ENCODE peak calls at places on chromosome 21, in ten cellular contexts. F is HCT116, A is esophagus muscularis mucosa, P is prostate gland, C is stomach, D is suprapubic skin, H is HepG2, Q is sigmoid colon, T is breast epithelium, V is SK-N-SH. U is an unnamed sample.

GRCh38 chr21:15754640-15755039 is 24.9 kb downstream of the USP25 start:
- DNase-seq in Q (no peak), D (no peak), H (peak; percentile 73), C (no peak), P (no peak), A (no peak), T (no peak), F (no peak), V (no peak), U (no peak)

GRCh38 chr21:15741510-15741909 is 11.7 kb downstream of the USP25 start:
- DNase-seq in H (no peak), F (no peak), Q (no peak), A (no peak), P (no peak), V (no peak), D (no peak), T (no peak), C (no peak), U (no peak)

GRCh38 chr21:34008618-34009017 is 64.8 kb upstream of the MRPS6 start:
- DNase-seq in H (no peak), D (no peak), T (no peak), Q (no peak), F (no peak), P (no peak), V (no peak), A (no peak), C (no peak), U (no peak)

GRCh38 chr21:16305686-16306085 is 575.9 kb downstream of the USP25 start:
- DNase-seq in Q (no peak), H (no peak), D (no peak), C (no peak), F (no peak), A (no peak), V (no peak), P (no peak), T (no peak), U (no peak)

GRCh38 chr21:31557421-31557955 is 102.0 kb upstream of the SOD1 start:
- DNase-seq in A (no peak), C (peak; percentile 26), H (no peak), V (peak; percentile 70), Q (no peak), P (no peak), F (no peak), D (no peak), T (no peak), U (no peak)

GRCh38 chr21:45004481-45005263 is 64.8 kb downstream of the SLX9 start:
- DNase-seq in F (no peak), H (no peak), T (peak; percentile 75), C (no peak), A (no peak), Q (no peak), D (peak; percentile 57), P (no peak), V (no peak), U (no peak)

GRCh38 chr21:33268736-33269441 is 2.7 kb downstream of the IL10RB start:
- DNase-seq in A (no peak), H (peak; percentile 29), V (no peak), T (peak; percentile 88), F (peak; percentile 90), P (peak; percentile 93), C (peak; percentile 99), Q (no peak), D (peak; percentile 77), U (no peak)

GRCh38 chr21:14942801-14943490 is 121.9 kb downstream of the NRIP1 start:
- DNase-seq in C (no peak), Q (no peak), P (no peak), A (no peak), F (no peak), D (no peak), H (peak; percentile 91), T (no peak), V (no peak), U (no peak)

GRCh38 chr21:35563885-35564451 is 496.4 kb downstream of the SETD4 start:
- DNase-seq in P (no peak), V (no peak), T (no peak), H (no peak), A (no peak), Q (peak; percentile 74), C (no peak), F (no peak), D (no peak), U (peak; percentile 28)

GRCh38 chr21:36727886-36728285 is 29.0 kb downstream of the SIM2 start:
- DNase-seq in V (no peak), A (no peak), F (no peak), P (no peak), C (peak; percentile 21), T (no peak), H (no peak), Q (peak; percentile 19), D (no peak), U (peak; percentile 10)
- TF ChIP-seq CTCF in V (no peak), A (no peak), F (no peak), P (no peak), C (no peak), T (no peak), H (no peak), Q (no peak), D (no peak), U (no peak)

GRCh38 chr21:38679531-38679930 is 126.2 kb upstream of the ETS2 start:
- DNase-seq in A (no peak), H (no peak), T (no peak), Q (no peak), D (no peak), C (no peak), V (no peak), P (no peak), F (no peak), U (no peak)
- TF ChIP-seq POLR2AphosphoS5 in A (no peak), H (no peak), T (no peak), Q (no peak), D (no peak), C (no peak), V (no peak), P (no peak), F (no peak), U (no peak)

GRCh38 chr21:28818663-28819278 is 173.9 kb downstream of the LTN1 start:
- DNase-seq in Q (no peak), F (no peak), P (no peak), C (no peak), T (no peak), A (no peak), V (no peak), D (no peak), H (no peak), U (no peak)
- H3K4me3 ChIP-seq in Q (no peak overlapping the region), F (no peak overlapping the region), P (no peak overlapping the region), C (no peak overlapping the region), T (no peak overlapping the region), A (no peak overlapping the region), V (no peak overlapping the region), D (no peak overlapping the region), H (no peak overlapping the region), U (no peak overlapping the region)

GRCh38 chr21:42012344-42012743 is 2.2 kb upstream of the ZBTB21 start:
- DNase-seq in F (no peak), V (no peak), D (no peak), T (peak; percentile 26), P (no peak), A (no peak), C (no peak), Q (no peak), H (no peak), U (no peak)

GRCh38 chr21:42009018-42009830 is 936 bp downstream of the ZBTB21 start:
- DNase-seq in T (peak; percentile 48), H (peak; percentile 62), P (peak; percentile 27), A (peak; percentile 92), Q (peak; percentile 81), V (peak; percentile 69), D (peak; percentile 80), F (no peak), C (peak; percentile 52), U (peak; percentile 54)

GRCh38 chr21:42009831-42010506 is at the start of gene ZBTB21:
- DNase-seq in P (peak; percentile 98), D (peak; percentile 99), Q (peak; percentile 99), H (peak; percentile 96), C (peak; percentile 99), V (peak; percentile 96), F (peak; percentile 95), A (peak; percentile 99), T (peak; percentile 98), U (peak; percentile 98)

GRCh38 chr21:42012763-42013329 is 2.7 kb upstream of the ZBTB21 start:
- DNase-seq in A (no peak), F (no peak), P (no peak), H (no peak), T (no peak), C (no peak), Q (no peak), V (no peak), D (no peak), U (no peak)

GRCh38 chr21:42010507-42011493 is 640 bp upstream of the ZBTB21 start:
- DNase-seq in Q (no peak), A (peak; percentile 89), H (peak; percentile 20), T (peak; percentile 17), D (peak; percentile 82), F (no peak), P (peak; percentile 43), C (no peak), V (peak; percentile 73), U (peak; percentile 37)
- TF ChIP-seq CTCF in Q (no peak), A (peak; percentile 23), H (peak; percentile 37), T (no peak), D (no peak), F (no peak), P (no peak), C (no peak), V (no peak), U (peak; percentile 63)

GRCh38 chr21:41573902-41574690 is 66.1 kb upstream of the TMPRSS2 start:
- DNase-seq in C (no peak), T (no peak), Q (no peak), V (no peak), F (no peak), H (no peak), D (no peak), P (no peak), A (no peak), U (no peak)
- TF ChIP-seq POLR2AphosphoS5 in C (no peak), T (no peak), Q (no peak), V (no peak), F (no peak), H (no peak), D (no peak), P (no peak), A (no peak), U (no peak)

DNA sequence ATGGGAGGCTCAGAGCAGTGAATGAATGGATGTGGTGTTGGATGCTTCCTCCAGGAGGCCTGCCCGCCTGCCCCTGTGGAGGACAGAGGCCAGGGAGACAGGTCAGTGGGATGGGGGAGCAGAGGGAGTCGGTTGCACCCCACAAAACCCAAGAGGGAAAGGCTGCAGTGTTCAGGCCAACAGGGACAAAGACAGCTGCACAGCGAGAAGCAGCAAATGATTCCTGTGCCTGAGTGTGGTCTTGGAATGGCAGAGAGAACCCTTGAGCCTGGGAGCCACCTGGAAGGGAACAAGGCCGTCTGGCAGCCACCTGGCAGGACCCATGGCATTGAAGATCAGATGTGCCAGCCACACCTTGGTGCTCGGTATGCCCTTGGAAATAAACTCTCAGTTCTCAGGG is 8.1 kb downstream of the TFF3 start:
- DNase-seq in Q (peak; percentile 54), D (no peak), P (no peak), C (peak; percentile 23), H (no peak), F (no peak), V (no peak), T (no peak), A (no peak), U (no peak)
- H3K4me3 ChIP-seq in Q (no peak overlapping the region), D (no peak overlapping the region), P (no peak overlapping the region), C (no peak overlapping the region), H (no peak overlapping the region), F (no peak overlapping the region), V (no peak overlapping the region), T (no peak overlapping the region), A (no peak overlapping the region), U (no peak overlapping the region)